ENCODE peak calls at places on chromosomes 13 and 19, in eight cellular contexts. V is lower leg skin; D is hepatocyte; Y is uterus; N is HT1080; Q is glutamatergic neuron; T is activated CD4-positive, CD25-positive, alpha-beta regulatory T cell; G is omental fat pad. C is an unnamed sample.

GRCh38 chr13:97211357-97211756 is 10.8 kb upstream of the MBNL2 start:
- DNase-seq in V (no peak), D (no peak), Y (no peak), N (no peak), Q (no peak), T (no peak), G (no peak), C (no peak)

GRCh38 chr13:20882206-20882605 is 20.3 kb downstream of the XPO4 start:
- DNase-seq in V (no peak), D (no peak), Y (no peak), N (peak; percentile 76), Q (no peak), T (no peak), G (no peak), C (no peak)

GRCh38 chr13:114065926-114066774 is 66.3 kb downstream of the RASA3 start:
- DNase-seq in V (no peak), D (no peak), Y (no peak), N (no peak), Q (no peak), T (no peak), G (no peak), C (no peak)

GRCh38 chr19:43470288-43470687 is 4.9 kb upstream of the LYPD3 start:
- DNase-seq in V (no peak), D (no peak), Y (no peak), N (peak; percentile 77), Q (no peak), T (peak; percentile 13), G (no peak), C (no peak)

GRCh38 chr19:2984196-2984490 is 6.8 kb downstream of the TLE6 start:
- DNase-seq in V (no peak), D (no peak), Y (no peak), N (no peak), Q (no peak), T (no peak), G (no peak), C (peak; percentile 80)

GRCh38 chr19:13097331-13098258 is 5.1 kb downstream of the LYL1 start:
- DNase-seq in V (no peak), D (no peak), Y (peak; percentile 74), N (no peak), Q (peak; percentile 58), T (no peak), G (peak; percentile 51), C (peak; percentile 32)

GRCh38 chr13:102768914-102769313 is 4.7 kb downstream of the TEX30 start:
- DNase-seq in V (no peak), D (no peak), Y (no peak), N (no peak), Q (no peak), T (no peak), G (no peak), C (no peak)

GRCh38 chr13:98890920-98891319 is 86.9 kb downstream of the DOCK9 start:
- DNase-seq in V (no peak), D (no peak), Y (no peak), N (peak; percentile 61), Q (no peak), T (no peak), G (no peak), C (peak; percentile 20)

GRCh38 chr13:97212540-97213146 is 9.5 kb upstream of the MBNL2 start:
- DNase-seq in V (no peak), D (peak; percentile 36), Y (no peak), N (peak; percentile 61), Q (no peak), T (no peak), G (no peak), C (no peak)